ENCODE peak calls at places on chromosomes 3 and 15, in five cellular contexts. L is CD4-positive, alpha-beta memory T cell; U is dorsolateral prefrontal cortex; N is heart right ventricle; W is right cardiac atrium. D is an unnamed sample. For H3K27me3, the result is how much of the 10 kb centered on the place peaks cover.

GRCh38 chr15:101324513-101325177 is 29.6 kb upstream of the SNRPA1 start:
- DNase-seq in L (no peak), U (peak), N (no peak), W (no peak), D (peak)

GRCh38 chr3:150412599-150413069 is 4.5 kb downstream of the TSC22D2 start:
- DNase-seq in L (no peak), U (no peak), N (no peak), W (no peak), D (peak)

GRCh38 chr3:50655009-50655830 is 19.5 kb upstream of the DOCK3 start:
- DNase-seq in L (no peak), U (no peak), N (no peak), W (no peak), D (no peak)

GRCh38 chr3:189172668-189173419 is 1.1 kb downstream of the TPRG1 start:
- DNase-seq in L (no peak), U (no peak), N (no peak), W (no peak), D (no peak)

GRCh38 chr15:45393851-45394250 is 15.5 kb upstream of the GATM start:
- DNase-seq in L (no peak), U (no peak), N (no peak), W (no peak), D (no peak)

GRCh38 chr15:47206358-47206978 is 510.8 kb upstream of the SEMA6D start:
- DNase-seq in L (no peak), U (no peak), N (no peak), W (no peak), D (no peak)

GRCh38 chr3:54931182-54931581 is 3.3 kb upstream of the LRTM1 start:
- DNase-seq in L (no peak), U (peak), N (no peak), W (no peak), D (no peak)

GRCh38 chr3:126522363-126522788 is 1.6 kb upstream of the CHST13 start:
- DNase-seq in L (peak), U (peak), N (no peak), W (peak), D (no peak)

GRCh38 chr15:31540633-31541032 is 214.0 kb downstream of the KLF13 start:
- DNase-seq in L (no peak), U (no peak), N (no peak), W (no peak), D (no peak)

GRCh38 chr15:36050899-36051298 is 504.9 kb upstream of the DPH6 start:
- DNase-seq in L (no peak), U (no peak), N (no peak), W (no peak), D (no peak)

GRCh38 chr3:123071146-123071545 is 4.3 kb downstream of the PDIA5 start:
- DNase-seq in L (no peak), U (no peak), N (no peak), W (no peak), D (no peak)

GRCh38 chr15:76871930-76872329 is 33.2 kb downstream of the SCAPER start:
- DNase-seq in L (no peak), U (no peak), N (no peak), W (no peak), D (no peak)

GRCh38 chr3:178271740-178272387 is 264.4 kb upstream of the KCNMB2 start:
- DNase-seq in L (no peak), U (no peak), N (no peak), W (no peak), D (no peak)

GRCh38 chr3:133459400-133459799 is 59.5 kb downstream of the BFSP2 start:
- DNase-seq in L (no peak), U (no peak), N (no peak), W (peak), D (no peak)

GRCh38 chr3:120648290-120648689 is 33.7 kb downstream of the HGD start:
- DNase-seq in L (no peak), U (no peak), N (no peak), W (no peak), D (no peak)

GRCh38 chr3:11583226-11583625 is 60.5 kb downstream of the VGLL4 start:
- DNase-seq in L (no peak), U (no peak), N (no peak), W (no peak), D (no peak)

GRCh38 chr15:53520867-53521525 is 238.5 kb downstream of the WDR72 start:
- DNase-seq in L (no peak), U (peak), N (no peak), W (no peak), D (no peak)

GRCh38 chr3:8869613-8870012 is 93.7 kb downstream of the RAD18 start:
- DNase-seq in L (no peak), U (no peak), N (no peak), W (no peak), D (no peak)

GRCh38 chr3:17088017-17088416 is 203.3 kb downstream of the PLCL2 start:
- DNase-seq in L (no peak), U (no peak), N (peak), W (no peak), D (no peak)

GRCh38 chr15:73832657-73833056 is 40.7 kb upstream of the TBC1D21 start:
- DNase-seq in L (no peak), U (no peak), N (no peak), W (no peak), D (no peak)

GRCh38 chr3:118117061-118117460 is 917.6 kb downstream of the IGSF11 start:
- DNase-seq in L (no peak), U (no peak), N (no peak), W (no peak), D (no peak)

DNA sequence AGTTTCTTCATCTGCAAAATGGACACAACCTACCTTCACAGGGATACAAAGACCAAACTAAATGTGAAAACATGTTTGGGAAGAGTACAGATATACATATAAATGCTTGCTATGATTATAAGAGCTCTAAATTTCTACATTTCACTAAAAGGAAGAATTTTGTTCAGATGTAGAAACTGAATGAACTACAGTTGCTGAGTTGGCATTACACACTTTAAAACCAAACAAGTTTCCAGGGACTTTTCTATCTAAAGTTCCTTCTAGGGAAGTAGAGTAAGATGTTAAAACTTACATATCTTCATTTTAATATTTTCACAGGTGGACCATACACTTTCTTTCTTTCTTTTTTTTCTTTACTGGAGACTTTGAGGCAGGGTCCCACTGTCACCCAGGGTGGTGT is 4.6 kb downstream of the AAGAB start:
- DNase-seq in L (no peak), U (no peak), N (no peak), W (no peak), D (no peak)
- H3K27me3 ChIP-seq in L (under half), U (under half), N (under half), W (under half), D (under half)

DNA sequence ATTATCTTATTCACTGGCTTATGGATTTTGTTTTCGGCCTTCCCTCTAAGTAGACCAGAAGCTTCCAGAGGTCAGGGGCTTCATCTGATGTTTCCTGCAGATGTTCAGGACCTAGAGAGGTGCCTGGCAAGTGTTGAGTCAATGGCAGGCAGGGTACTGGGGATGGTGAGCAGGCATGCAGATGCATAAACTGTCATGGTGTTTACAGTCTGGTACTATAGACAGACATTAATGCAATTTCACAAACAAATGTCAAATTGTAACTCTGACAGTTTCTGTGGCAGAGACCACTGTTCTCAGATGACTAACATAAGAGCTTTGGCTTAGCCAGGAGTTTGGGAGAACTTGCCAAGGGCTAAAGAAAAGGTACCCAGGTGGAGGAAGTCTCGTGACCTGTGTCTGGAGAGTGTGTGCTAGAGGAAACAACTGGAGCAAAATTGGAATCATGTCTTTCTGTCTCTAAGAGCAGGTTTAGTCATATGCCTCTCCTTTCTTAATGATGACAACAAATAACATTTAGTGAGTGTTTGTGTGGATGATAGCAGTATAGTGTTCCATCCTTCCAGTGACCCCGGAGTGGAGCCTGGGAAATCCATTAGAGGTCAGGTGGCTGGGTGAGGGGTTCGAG is 53.7 kb upstream of the TRAK1 start:
- DNase-seq in L (no peak), U (no peak), N (no peak), W (no peak), D (no peak)
- H3K27ac ChIP-seq in L (no peak), U (no peak), N (peak), W (peak), D (no peak)

GRCh38 chr15:29196306-29196705 is 73.3 kb downstream of the NSMCE3 start:
- DNase-seq in L (no peak), U (no peak), N (no peak), W (no peak), D (no peak)
- H3K27me3 ChIP-seq in L (under half), U (under half), N (under half), W (under half), D (under half)

DNA sequence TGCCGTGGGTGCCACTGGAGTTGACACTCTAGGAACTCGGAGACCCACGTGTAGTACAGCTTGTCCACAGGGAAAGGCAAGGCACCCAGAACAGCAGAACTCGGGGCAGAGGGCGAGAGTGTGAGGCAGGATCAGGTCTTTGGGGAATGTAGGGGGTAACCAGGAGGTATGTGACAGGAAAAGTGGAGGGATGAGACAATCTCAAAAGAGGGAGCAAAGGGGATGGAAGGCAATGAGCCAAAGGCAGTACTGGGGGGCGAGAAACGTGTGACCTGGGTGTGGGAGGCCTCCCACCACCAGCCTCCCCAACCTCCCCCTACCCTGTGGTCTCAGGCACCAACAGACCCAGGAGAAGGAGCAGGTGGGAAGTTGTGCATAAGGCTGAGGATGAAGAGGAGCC is 48.9 kb downstream of the UMPS start:
- DNase-seq in L (no peak), U (no peak), N (no peak), W (no peak), D (no peak)
- H3K27ac ChIP-seq in L (no peak), U (no peak), N (no peak), W (no peak), D (no peak)

D was measured in HL-60.